ENCODE peak calls at places on chromosomes 5 and 9, in six cellular contexts. One of them, this sample, is unnamed.

GRCh38 chr5:38212307-38212706 is 46.1 kb upstream of the EGFLAM start:
- DNase-seq in GM23338: no peak
- DNase-seq in IMR-90: no peak
- DNase-seq in fibroblast of lung: no peak
- DNase-seq in ovary: no peak
- DNase-seq in cardiac fibroblast: no peak
- DNase-seq in this sample: no peak

GRCh38 chr5:16520806-16521205 is 55.2 kb upstream of the ZNF622 start:
- DNase-seq in GM23338: no peak
- DNase-seq in IMR-90: no peak
- DNase-seq in fibroblast of lung: no peak
- DNase-seq in ovary: no peak
- DNase-seq in cardiac fibroblast: no peak
- DNase-seq in this sample: no peak

GRCh38 chr5:139764250-139764791 is 31.3 kb upstream of the PSD2 start:
- DNase-seq in GM23338: peak
- DNase-seq in IMR-90: no peak
- DNase-seq in fibroblast of lung: no peak
- DNase-seq in ovary: peak
- DNase-seq in cardiac fibroblast: peak
- DNase-seq in this sample: no peak

GRCh38 chr9:4661165-4662095 is 664 bp upstream of the PLPP6 start:
- DNase-seq in GM23338: no peak
- DNase-seq in IMR-90: peak
- DNase-seq in fibroblast of lung: no peak
- DNase-seq in ovary: no peak
- DNase-seq in cardiac fibroblast: no peak
- DNase-seq in this sample: peak

GRCh38 chr5:6280425-6281100 is 97.8 kb downstream of the MED10 start:
- DNase-seq in GM23338: no peak
- DNase-seq in IMR-90: no peak
- DNase-seq in fibroblast of lung: no peak
- DNase-seq in ovary: no peak
- DNase-seq in cardiac fibroblast: no peak
- DNase-seq in this sample: no peak

GRCh38 chr5:66358741-66359140 is 214.6 kb downstream of the SREK1 start:
- DNase-seq in GM23338: no peak
- DNase-seq in IMR-90: no peak
- DNase-seq in fibroblast of lung: no peak
- DNase-seq in ovary: no peak
- DNase-seq in cardiac fibroblast: no peak
- DNase-seq in this sample: no peak

GRCh38 chr5:90802695-90803317 is 244.2 kb downstream of the ADGRV1 start:
- DNase-seq in GM23338: peak
- DNase-seq in IMR-90: peak
- DNase-seq in fibroblast of lung: peak
- DNase-seq in ovary: no peak
- DNase-seq in cardiac fibroblast: peak
- DNase-seq in this sample: peak

GRCh38 chr5:43110606-43111170 is 10.0 kb upstream of the ZNF131 start:
- DNase-seq in GM23338: peak
- DNase-seq in IMR-90: no peak
- DNase-seq in fibroblast of lung: no peak
- DNase-seq in ovary: no peak
- DNase-seq in cardiac fibroblast: no peak
- DNase-seq in this sample: peak

GRCh38 chr9:96009690-96010477 is 134.4 kb downstream of the ERCC6L2 start:
- DNase-seq in GM23338: no peak
- DNase-seq in IMR-90: no peak
- DNase-seq in fibroblast of lung: peak
- DNase-seq in ovary: no peak
- DNase-seq in cardiac fibroblast: no peak
- DNase-seq in this sample: no peak

GRCh38 chr5:169001392-169001791 is 299.5 kb downstream of the SLIT3 start:
- DNase-seq in GM23338: no peak
- DNase-seq in IMR-90: no peak
- DNase-seq in fibroblast of lung: no peak
- DNase-seq in ovary: no peak
- DNase-seq in cardiac fibroblast: no peak
- DNase-seq in this sample: no peak

GRCh38 chr9:76200315-76200714 is 193.9 kb downstream of the RFK start:
- DNase-seq in GM23338: no peak
- DNase-seq in IMR-90: peak
- DNase-seq in fibroblast of lung: peak
- DNase-seq in ovary: no peak
- DNase-seq in cardiac fibroblast: peak
- DNase-seq in this sample: no peak

GRCh38 chr5:135242496-135243193 is 156.4 kb downstream of the MACROH2A1 start:
- DNase-seq in GM23338: no peak
- DNase-seq in IMR-90: peak
- DNase-seq in fibroblast of lung: peak
- DNase-seq in ovary: no peak
- DNase-seq in cardiac fibroblast: peak
- DNase-seq in this sample: no peak

GRCh38 chr5:164053123-164053522 is 547.7 kb downstream of the MAT2B start:
- DNase-seq in GM23338: no peak
- DNase-seq in IMR-90: peak
- DNase-seq in fibroblast of lung: no peak
- DNase-seq in ovary: no peak
- DNase-seq in cardiac fibroblast: no peak
- DNase-seq in this sample: no peak

GRCh38 chr9:34254141-34254913 is 74.7 kb downstream of the KIF24 start:
- DNase-seq in GM23338: no peak
- DNase-seq in IMR-90: peak
- DNase-seq in fibroblast of lung: peak
- DNase-seq in ovary: peak
- DNase-seq in cardiac fibroblast: peak
- DNase-seq in this sample: peak

GRCh38 chr9:99162759-99163364 is 57.9 kb downstream of the TGFBR1 start:
- DNase-seq in GM23338: peak
- DNase-seq in IMR-90: peak
- DNase-seq in fibroblast of lung: peak
- DNase-seq in ovary: no peak
- DNase-seq in cardiac fibroblast: peak
- DNase-seq in this sample: peak

GRCh38 chr9:137077758-137078693 is 709 bp downstream of the UAP1L1 start:
- DNase-seq in GM23338: no peak
- DNase-seq in IMR-90: no peak
- DNase-seq in fibroblast of lung: no peak
- DNase-seq in ovary: no peak
- DNase-seq in cardiac fibroblast: no peak
- DNase-seq in this sample: no peak

GRCh38 chr9:92763721-92764380 is 782 bp downstream of the BICD2 start:
- DNase-seq in GM23338: peak
- DNase-seq in IMR-90: no peak
- DNase-seq in fibroblast of lung: no peak
- DNase-seq in ovary: peak
- DNase-seq in cardiac fibroblast: no peak
- DNase-seq in this sample: no peak

GRCh38 chr5:96703384-96703910 is 41.3 kb downstream of the CAST start:
- DNase-seq in GM23338: peak
- DNase-seq in IMR-90: no peak
- DNase-seq in fibroblast of lung: peak
- DNase-seq in ovary: no peak
- DNase-seq in cardiac fibroblast: peak
- DNase-seq in this sample: peak

GRCh38 chr9:133360400-133361393 is 4.3 kb downstream of the SURF2 start:
- DNase-seq in GM23338: no peak
- DNase-seq in IMR-90: no peak
- DNase-seq in fibroblast of lung: no peak
- DNase-seq in ovary: peak
- DNase-seq in cardiac fibroblast: no peak
- DNase-seq in this sample: no peak

DNA sequence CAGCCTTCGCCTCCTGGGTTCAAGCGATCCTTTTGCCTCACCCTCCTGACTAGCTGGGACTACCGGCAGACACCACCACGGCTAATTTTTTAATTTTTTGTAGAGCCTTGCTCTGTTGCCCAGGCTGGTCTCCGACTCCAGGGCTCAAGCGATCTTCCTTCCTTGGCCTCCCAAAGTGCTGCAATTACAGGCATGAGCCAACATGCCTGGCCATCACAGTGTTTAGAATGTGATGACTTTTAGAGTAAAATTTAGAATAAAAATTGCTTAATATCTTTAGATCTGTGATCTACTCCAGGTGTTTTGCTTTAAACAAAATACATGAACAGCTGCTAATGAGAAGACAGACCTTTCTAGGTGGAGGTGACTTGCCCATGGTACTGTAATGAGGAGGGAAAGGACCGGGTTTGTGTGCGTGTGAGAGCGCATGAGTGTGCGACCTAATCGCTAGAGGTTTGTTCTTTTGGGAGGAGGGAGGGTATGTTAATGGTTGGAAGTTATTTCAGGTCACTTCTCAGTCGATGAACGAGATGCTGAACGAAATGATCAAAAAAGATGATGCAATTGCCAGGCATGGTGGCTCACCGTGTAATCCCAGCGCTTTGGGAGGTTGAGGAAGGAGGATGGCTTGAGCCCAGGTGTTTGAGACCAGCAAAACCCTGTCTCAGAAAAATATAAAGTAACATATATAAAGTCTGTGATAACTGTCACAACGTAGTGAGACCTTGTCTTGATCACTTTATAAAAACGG is 2.0 kb downstream of the CNOT6 start:
- DNase-seq in GM23338: no peak
- DNase-seq in IMR-90: no peak
- DNase-seq in fibroblast of lung: no peak
- DNase-seq in ovary: no peak
- DNase-seq in cardiac fibroblast: no peak
- DNase-seq in this sample: peak
- H3K4me3 ChIP-seq in GM23338: peak
- H3K4me3 ChIP-seq in IMR-90: no peak
- H3K4me3 ChIP-seq in fibroblast of lung: no peak
- H3K4me3 ChIP-seq in ovary: no peak
- H3K4me3 ChIP-seq in cardiac fibroblast: no peak
- H3K4me3 ChIP-seq in this sample: peak

DNA sequence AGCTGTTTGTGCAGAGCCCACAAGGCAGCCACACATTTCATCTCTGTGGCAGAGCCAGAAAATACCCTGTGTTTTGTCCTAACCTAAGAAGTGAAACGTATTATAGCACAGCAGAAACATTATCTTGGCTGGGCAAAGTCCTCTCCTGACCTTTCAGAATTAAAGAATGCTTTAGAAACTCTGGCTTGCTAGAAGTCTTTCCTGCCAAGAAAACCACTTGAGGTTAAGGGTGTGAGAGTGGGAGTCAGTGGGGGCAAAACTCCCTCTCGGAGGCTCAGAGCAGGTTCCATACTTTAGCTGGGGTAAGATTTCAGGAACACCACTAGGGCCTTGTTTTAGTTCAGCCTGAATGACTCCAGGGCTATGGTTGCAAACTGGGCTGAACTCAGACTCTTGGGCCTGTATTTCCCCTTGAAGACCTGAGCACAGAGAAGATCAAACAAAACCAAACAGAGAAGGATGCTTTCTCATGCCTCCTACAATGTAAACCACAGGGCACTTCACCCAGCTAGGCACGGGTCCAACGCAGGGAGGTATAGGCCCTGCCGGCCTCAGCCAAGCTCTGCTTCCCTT is 48.0 kb downstream of the ZNF366 start:
- DNase-seq in GM23338: no peak
- DNase-seq in IMR-90: no peak
- DNase-seq in fibroblast of lung: no peak
- DNase-seq in ovary: no peak
- DNase-seq in cardiac fibroblast: peak
- DNase-seq in this sample: no peak
- TF ChIP-seq CTCF in GM23338: no peak
- TF ChIP-seq CTCF in IMR-90: no peak
- TF ChIP-seq CTCF in fibroblast of lung: no peak
- TF ChIP-seq CTCF in ovary: no peak
- TF ChIP-seq CTCF in cardiac fibroblast: no peak
- TF ChIP-seq CTCF in this sample: no peak

DNA sequence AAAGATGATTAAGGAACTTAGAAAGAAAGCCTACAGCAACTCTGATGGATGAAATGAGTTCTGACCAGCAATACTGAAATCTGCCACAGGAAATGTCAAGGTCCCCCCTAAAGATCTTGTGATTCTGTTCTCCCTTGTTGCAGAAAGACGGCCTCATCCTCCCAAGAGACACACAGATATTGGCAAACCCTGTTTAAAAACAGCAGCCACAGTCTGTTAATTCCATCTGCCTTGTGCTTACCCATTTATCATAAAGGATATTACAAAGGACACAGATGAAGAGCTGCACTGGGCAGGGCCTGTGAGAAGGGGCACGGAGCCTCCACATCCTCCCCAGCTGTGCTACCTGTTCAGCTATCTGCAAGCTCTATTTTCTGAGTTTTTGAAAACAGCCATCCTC is 15.2 kb downstream of the RAPGEF1 start:
- DNase-seq in GM23338: no peak
- DNase-seq in IMR-90: no peak
- DNase-seq in fibroblast of lung: no peak
- DNase-seq in ovary: no peak
- DNase-seq in cardiac fibroblast: no peak
- DNase-seq in this sample: no peak
- H3K4me3 ChIP-seq in GM23338: no peak
- H3K4me3 ChIP-seq in IMR-90: no peak
- H3K4me3 ChIP-seq in fibroblast of lung: no peak
- H3K4me3 ChIP-seq in ovary: no peak
- H3K4me3 ChIP-seq in cardiac fibroblast: no peak
- H3K4me3 ChIP-seq in this sample: no peak

DNA sequence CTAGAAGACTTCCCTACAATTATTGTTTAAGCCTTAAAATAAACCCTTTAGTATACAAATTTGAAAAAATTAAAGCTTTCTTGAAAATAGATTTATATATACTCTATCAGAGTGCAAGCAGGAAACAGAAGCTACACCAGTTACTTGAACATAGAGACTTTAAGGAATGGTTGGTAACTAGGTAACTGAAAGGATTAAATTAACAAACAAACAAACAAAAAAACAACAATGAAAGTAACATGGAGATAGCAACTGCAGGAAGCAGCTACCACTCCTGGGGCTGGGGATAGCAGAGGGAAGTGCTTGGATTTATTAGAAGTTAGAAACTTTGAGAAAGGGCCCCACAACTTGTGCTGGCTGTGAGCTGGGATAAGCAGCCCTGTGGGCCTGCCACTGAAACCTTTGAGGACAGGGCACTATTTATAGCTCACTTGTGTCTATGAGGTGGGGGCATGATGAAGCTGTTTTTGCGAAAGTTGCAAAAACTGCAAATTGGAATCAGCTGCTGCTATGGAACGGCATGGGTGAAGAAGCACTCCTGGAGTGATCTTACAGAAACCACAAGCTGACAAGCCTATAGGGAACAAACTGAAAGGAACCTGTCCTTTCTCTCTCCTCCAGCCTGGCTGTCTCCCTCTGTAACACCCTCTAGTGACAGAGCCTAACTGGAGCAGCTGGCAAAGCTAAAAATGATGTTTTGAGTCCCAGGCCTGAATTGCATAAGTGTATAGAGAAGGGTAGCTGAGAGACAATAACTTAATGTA is 91.3 kb upstream of the RANBP6 start:
- DNase-seq in GM23338: peak
- DNase-seq in IMR-90: peak
- DNase-seq in fibroblast of lung: peak
- DNase-seq in ovary: no peak
- DNase-seq in cardiac fibroblast: peak
- DNase-seq in this sample: peak
- TF ChIP-seq CTCF in GM23338: peak
- TF ChIP-seq CTCF in IMR-90: no peak
- TF ChIP-seq CTCF in fibroblast of lung: peak
- TF ChIP-seq CTCF in ovary: no peak
- TF ChIP-seq CTCF in cardiac fibroblast: peak
- TF ChIP-seq CTCF in this sample: peak

GRCh38 chr5:55304584-55304983 is 2.9 kb downstream of the DHX29 start:
- DNase-seq in GM23338: no peak
- DNase-seq in IMR-90: no peak
- DNase-seq in fibroblast of lung: no peak
- DNase-seq in ovary: no peak
- DNase-seq in cardiac fibroblast: no peak
- DNase-seq in this sample: no peak
- H3K4me3 ChIP-seq in GM23338: no peak
- H3K4me3 ChIP-seq in IMR-90: no peak
- H3K4me3 ChIP-seq in fibroblast of lung: no peak
- H3K4me3 ChIP-seq in ovary: no peak
- H3K4me3 ChIP-seq in cardiac fibroblast: no peak
- H3K4me3 ChIP-seq in this sample: no peak

This sample was measured in epithelial cell of esophagus.